ENCODE peak calls at places on chromosomes 7 and 10, in seven cellular contexts. R, X, J, K, G, I and Y are unnamed samples.

GRCh38 chr7:1742555-1743303 is 72.7 kb downstream of the ELFN1 start:
- DNase-seq in G (no peak), J (peak), R (peak), I (peak), X (no peak), K (peak), Y (peak)

GRCh38 chr10:112713411-112713810 is 236.6 kb upstream of the TCF7L2 start:
- DNase-seq in G (no peak), K (no peak), X (no peak), R (no peak), I (no peak), J (no peak), Y (no peak)

GRCh38 chr10:83961620-83962019 is 177.7 kb upstream of the GHITM start:
- DNase-seq in I (no peak), R (no peak), X (no peak), K (no peak), G (no peak), J (no peak), Y (no peak)

GRCh38 chr10:22345301-22346086 is at the start of gene SPAG6:
- DNase-seq in I (no peak), G (no peak), J (peak), X (no peak), R (no peak), K (peak), Y (peak)

GRCh38 chr7:151719895-151720238 is 157.0 kb downstream of the PRKAG2 start:
- DNase-seq in I (no peak), J (no peak), R (no peak), K (no peak), G (no peak), X (no peak), Y (no peak)

GRCh38 chr10:48243487-48243886 is 31.0 kb downstream of the FRMPD2 start:
- DNase-seq in I (no peak), G (no peak), J (no peak), R (no peak), K (no peak), X (no peak), Y (no peak)

GRCh38 chr7:55206235-55207029 is 158.7 kb upstream of the LANCL2 start:
- DNase-seq in G (no peak), J (no peak), R (no peak), K (no peak), X (no peak), I (no peak), Y (no peak)

GRCh38 chr10:113283189-113283588 is 269.7 kb upstream of the HABP2 start:
- DNase-seq in I (no peak), X (peak), G (no peak), J (no peak), K (no peak), R (no peak), Y (no peak)

GRCh38 chr10:77605466-77605865 is 32.1 kb downstream of the KCNMA1 start:
- DNase-seq in R (no peak), J (no peak), X (peak), I (no peak), K (no peak), G (no peak), Y (no peak)

GRCh38 chr7:100585511-100586265 is at the start of gene LRCH4:
- DNase-seq in R (no peak), K (peak), I (peak), G (no peak), J (peak), X (peak), Y (peak)

GRCh38 chr10:78973901-78974408 is 94.8 kb upstream of the ZMIZ1 start:
- DNase-seq in R (peak), J (peak), G (no peak), X (peak), I (peak), K (peak), Y (peak)
- TF ChIP-seq POLR2A in R (no peak), J (no peak), G (no peak), X (no peak), I (no peak), K (no peak), Y (no peak)

GRCh38 chr7:6183006-6183405 is 89.4 kb downstream of the CYTH3 start:
- DNase-seq in K (no peak), I (no peak), J (no peak), R (no peak), X (no peak), G (no peak), Y (no peak)

GRCh38 chr7:6193734-6194133 is 78.7 kb downstream of the CYTH3 start:
- DNase-seq in I (no peak), K (no peak), X (no peak), J (no peak), G (no peak), R (no peak), Y (no peak)

GRCh38 chr7:6186578-6186977 is 85.8 kb downstream of the CYTH3 start:
- DNase-seq in K (no peak), R (no peak), J (no peak), I (no peak), X (no peak), G (no peak), Y (no peak)

DNA sequence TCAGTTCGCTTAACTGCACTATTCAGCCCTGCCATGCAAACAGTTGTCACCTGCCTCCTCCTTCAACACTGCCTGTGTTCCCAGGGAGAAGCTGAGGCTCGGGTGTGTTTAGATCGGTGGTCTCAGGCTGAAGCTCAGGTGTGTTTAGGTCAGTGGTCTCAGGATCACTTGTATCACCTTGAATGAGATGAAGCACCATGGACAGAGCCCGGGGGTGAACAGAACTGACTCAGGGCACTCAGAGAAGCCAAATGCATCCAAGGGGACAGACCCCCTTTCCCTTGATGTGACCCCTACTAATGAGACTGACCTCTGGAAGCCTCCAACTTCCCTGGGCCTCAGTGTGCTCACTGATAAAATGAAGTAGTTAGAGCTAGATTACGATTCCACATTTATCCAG is 84.0 kb downstream of the CYTH3 start:
- DNase-seq in X (no peak), R (no peak), K (no peak), G (no peak), I (no peak), J (no peak), Y (no peak)
- TF ChIP-seq POLR2A in X (no peak), R (no peak), K (no peak), G (no peak), I (no peak), J (no peak), Y (no peak)

GRCh38 chr10:96831867-96832720 is at the start of gene LCOR:
- DNase-seq in K (peak), G (peak), I (peak), R (peak), X (peak), J (peak), Y (peak)
- TF ChIP-seq POLR2A in K (peak), G (peak), I (peak), R (peak), X (peak), J (no peak), Y (no peak)

GRCh38 chr10:97788552-97789442 is 17.0 kb upstream of the SFRP5 start:
- DNase-seq in I (no peak), J (peak), X (no peak), K (peak), R (no peak), G (no peak), Y (no peak)
- TF ChIP-seq POLR2A in I (no peak), J (peak), X (no peak), K (no peak), R (no peak), G (no peak), Y (no peak)